ENCODE peak calls at places on chromosomes 11 and 22, in eight cellular contexts. One of them, this sample, is unnamed. For H3K27me3, the result is how much of the 10 kb centered on the place peaks cover.

GRCh38 chr11:77130763-77131513 is 2.9 kb downstream of the MYO7A start:
- DNase-seq in astrocyte: peak
- DNase-seq in sigmoid colon: no peak
- DNase-seq in ovary: peak
- DNase-seq in body of pancreas: peak
- DNase-seq in Peyer's patch: no peak
- DNase-seq in AG04450: no peak
- DNase-seq in brain microvascular endothelial cell: no peak
- DNase-seq in this sample: no peak

GRCh38 chr11:105878510-105878909 is 143.5 kb downstream of the MSANTD4 start:
- DNase-seq in brain microvascular endothelial cell: no peak
- DNase-seq in ovary: no peak
- DNase-seq in Peyer's patch: no peak
- DNase-seq in AG04450: no peak
- DNase-seq in body of pancreas: no peak
- DNase-seq in sigmoid colon: no peak
- DNase-seq in astrocyte: no peak
- DNase-seq in this sample: no peak

GRCh38 chr11:32861850-32862577 is 30.6 kb upstream of the QSER1 start:
- DNase-seq in Peyer's patch: no peak
- DNase-seq in brain microvascular endothelial cell: no peak
- DNase-seq in astrocyte: no peak
- DNase-seq in sigmoid colon: no peak
- DNase-seq in ovary: no peak
- DNase-seq in body of pancreas: no peak
- DNase-seq in AG04450: no peak
- DNase-seq in this sample: no peak

GRCh38 chr11:65427691-65428577 is 5.3 kb downstream of the NEAT1 start:
- DNase-seq in brain microvascular endothelial cell: peak
- DNase-seq in AG04450: no peak
- DNase-seq in body of pancreas: peak
- DNase-seq in Peyer's patch: peak
- DNase-seq in sigmoid colon: peak
- DNase-seq in ovary: no peak
- DNase-seq in astrocyte: peak
- DNase-seq in this sample: peak

GRCh38 chr22:47107431-47107830 is 345.0 kb downstream of the TBC1D22A start:
- DNase-seq in Peyer's patch: no peak
- DNase-seq in ovary: no peak
- DNase-seq in AG04450: peak
- DNase-seq in sigmoid colon: no peak
- DNase-seq in astrocyte: peak
- DNase-seq in brain microvascular endothelial cell: peak
- DNase-seq in body of pancreas: no peak
- DNase-seq in this sample: peak

GRCh38 chr11:106092446-106092845 is 15.0 kb downstream of the AASDHPPT start:
- DNase-seq in astrocyte: no peak
- DNase-seq in body of pancreas: no peak
- DNase-seq in sigmoid colon: no peak
- DNase-seq in brain microvascular endothelial cell: no peak
- DNase-seq in ovary: no peak
- DNase-seq in Peyer's patch: no peak
- DNase-seq in AG04450: no peak
- DNase-seq in this sample: no peak

GRCh38 chr11:16126361-16126760 is 230.0 kb downstream of the SOX6 start:
- DNase-seq in Peyer's patch: no peak
- DNase-seq in AG04450: no peak
- DNase-seq in sigmoid colon: no peak
- DNase-seq in ovary: no peak
- DNase-seq in astrocyte: peak
- DNase-seq in body of pancreas: no peak
- DNase-seq in brain microvascular endothelial cell: peak
- DNase-seq in this sample: peak

GRCh38 chr11:116879789-116880402 is 42.5 kb upstream of the APOA1 start:
- DNase-seq in Peyer's patch: no peak
- DNase-seq in body of pancreas: no peak
- DNase-seq in ovary: no peak
- DNase-seq in brain microvascular endothelial cell: peak
- DNase-seq in sigmoid colon: no peak
- DNase-seq in AG04450: peak
- DNase-seq in astrocyte: peak
- DNase-seq in this sample: peak

GRCh38 chr22:27795053-27795452 is 6.5 kb downstream of the MN1 start:
- DNase-seq in AG04450: no peak
- DNase-seq in body of pancreas: no peak
- DNase-seq in ovary: no peak
- DNase-seq in brain microvascular endothelial cell: no peak
- DNase-seq in sigmoid colon: no peak
- DNase-seq in astrocyte: no peak
- DNase-seq in Peyer's patch: no peak
- DNase-seq in this sample: no peak

GRCh38 chr22:19811211-19811621 is 43.5 kb downstream of the GNB1L start:
- DNase-seq in Peyer's patch: no peak
- DNase-seq in brain microvascular endothelial cell: no peak
- DNase-seq in AG04450: no peak
- DNase-seq in sigmoid colon: peak
- DNase-seq in body of pancreas: no peak
- DNase-seq in astrocyte: no peak
- DNase-seq in ovary: peak
- DNase-seq in this sample: no peak

GRCh38 chr11:66676279-66676919 is 1.3 kb downstream of the RBM4B start:
- DNase-seq in AG04450: no peak
- DNase-seq in sigmoid colon: no peak
- DNase-seq in ovary: no peak
- DNase-seq in astrocyte: no peak
- DNase-seq in body of pancreas: no peak
- DNase-seq in brain microvascular endothelial cell: no peak
- DNase-seq in Peyer's patch: no peak
- DNase-seq in this sample: no peak

GRCh38 chr11:61619827-61620226 is 39.0 kb upstream of the SYT7 start:
- DNase-seq in body of pancreas: no peak
- DNase-seq in ovary: no peak
- DNase-seq in AG04450: no peak
- DNase-seq in sigmoid colon: no peak
- DNase-seq in astrocyte: no peak
- DNase-seq in Peyer's patch: no peak
- DNase-seq in brain microvascular endothelial cell: no peak
- DNase-seq in this sample: no peak

GRCh38 chr11:61618991-61619390 is 38.1 kb upstream of the SYT7 start:
- DNase-seq in brain microvascular endothelial cell: no peak
- DNase-seq in ovary: no peak
- DNase-seq in Peyer's patch: no peak
- DNase-seq in AG04450: no peak
- DNase-seq in astrocyte: no peak
- DNase-seq in sigmoid colon: no peak
- DNase-seq in body of pancreas: no peak
- DNase-seq in this sample: no peak

GRCh38 chr11:61617515-61617914 is 36.6 kb upstream of the SYT7 start:
- DNase-seq in astrocyte: no peak
- DNase-seq in ovary: no peak
- DNase-seq in brain microvascular endothelial cell: no peak
- DNase-seq in sigmoid colon: no peak
- DNase-seq in body of pancreas: no peak
- DNase-seq in Peyer's patch: no peak
- DNase-seq in AG04450: no peak
- DNase-seq in this sample: peak

GRCh38 chr11:61613711-61614254 is 32.9 kb upstream of the SYT7 start:
- DNase-seq in astrocyte: no peak
- DNase-seq in Peyer's patch: no peak
- DNase-seq in AG04450: no peak
- DNase-seq in sigmoid colon: no peak
- DNase-seq in ovary: no peak
- DNase-seq in body of pancreas: no peak
- DNase-seq in brain microvascular endothelial cell: no peak
- DNase-seq in this sample: no peak

DNA sequence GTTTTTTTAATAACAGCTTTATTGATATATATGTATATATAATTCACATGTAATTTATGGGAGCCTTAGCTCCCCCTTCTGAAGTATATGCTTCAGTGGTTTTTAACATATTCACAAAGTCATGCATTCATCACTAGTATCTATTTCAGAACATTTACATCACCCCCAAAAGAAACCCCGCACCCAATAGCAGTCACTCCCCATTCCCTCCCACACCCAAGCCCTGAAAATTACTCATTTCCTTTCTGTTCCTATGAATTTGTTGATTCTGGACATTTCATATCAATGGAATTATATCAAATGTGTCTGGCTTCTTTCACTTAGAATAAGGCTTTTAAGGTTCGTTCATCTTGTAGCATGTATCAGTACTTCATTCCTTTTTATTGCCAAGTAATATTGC is 35.6 kb upstream of the SYT7 start:
- DNase-seq in Peyer's patch: no peak
- DNase-seq in AG04450: no peak
- DNase-seq in brain microvascular endothelial cell: peak
- DNase-seq in astrocyte: peak
- DNase-seq in body of pancreas: no peak
- DNase-seq in sigmoid colon: no peak
- DNase-seq in ovary: no peak
- DNase-seq in this sample: no peak
- H3K27ac ChIP-seq in Peyer's patch: no peak
- H3K27ac ChIP-seq in AG04450: no peak
- H3K27ac ChIP-seq in brain microvascular endothelial cell: peak
- H3K27ac ChIP-seq in astrocyte: peak
- H3K27ac ChIP-seq in body of pancreas: no peak
- H3K27ac ChIP-seq in sigmoid colon: no peak
- H3K27ac ChIP-seq in ovary: no peak
- H3K27ac ChIP-seq in this sample: peak

GRCh38 chr11:44325698-44326097 is 15.8 kb upstream of the ALX4 start:
- DNase-seq in astrocyte: no peak
- DNase-seq in Peyer's patch: no peak
- DNase-seq in ovary: no peak
- DNase-seq in brain microvascular endothelial cell: no peak
- DNase-seq in AG04450: no peak
- DNase-seq in body of pancreas: no peak
- DNase-seq in sigmoid colon: no peak
- DNase-seq in this sample: no peak

GRCh38 chr11:44322243-44322642 is 12.3 kb upstream of the ALX4 start:
- DNase-seq in ovary: no peak
- DNase-seq in astrocyte: no peak
- DNase-seq in brain microvascular endothelial cell: no peak
- DNase-seq in body of pancreas: no peak
- DNase-seq in sigmoid colon: no peak
- DNase-seq in AG04450: no peak
- DNase-seq in Peyer's patch: no peak
- DNase-seq in this sample: no peak

GRCh38 chr11:44326615-44327475 is 16.9 kb upstream of the ALX4 start:
- DNase-seq in brain microvascular endothelial cell: no peak
- DNase-seq in AG04450: no peak
- DNase-seq in sigmoid colon: no peak
- DNase-seq in Peyer's patch: no peak
- DNase-seq in astrocyte: no peak
- DNase-seq in ovary: no peak
- DNase-seq in body of pancreas: no peak
- DNase-seq in this sample: no peak

GRCh38 chr11:44324222-44324621 is 14.3 kb upstream of the ALX4 start:
- DNase-seq in body of pancreas: no peak
- DNase-seq in Peyer's patch: no peak
- DNase-seq in sigmoid colon: no peak
- DNase-seq in brain microvascular endothelial cell: no peak
- DNase-seq in astrocyte: no peak
- DNase-seq in ovary: no peak
- DNase-seq in AG04450: no peak
- DNase-seq in this sample: no peak

GRCh38 chr11:44324787-44325525 is 15.0 kb upstream of the ALX4 start:
- DNase-seq in AG04450: no peak
- DNase-seq in ovary: no peak
- DNase-seq in sigmoid colon: no peak
- DNase-seq in astrocyte: no peak
- DNase-seq in body of pancreas: no peak
- DNase-seq in brain microvascular endothelial cell: no peak
- DNase-seq in Peyer's patch: no peak
- DNase-seq in this sample: no peak
- H3K27me3 ChIP-seq in AG04450: half or more
- H3K27me3 ChIP-seq in ovary: under half
- H3K27me3 ChIP-seq in sigmoid colon: under half
- H3K27me3 ChIP-seq in astrocyte: half or more
- H3K27me3 ChIP-seq in body of pancreas: under half
- H3K27me3 ChIP-seq in brain microvascular endothelial cell: half or more
- H3K27me3 ChIP-seq in Peyer's patch: under half
- H3K27me3 ChIP-seq in this sample: half or more

DNA sequence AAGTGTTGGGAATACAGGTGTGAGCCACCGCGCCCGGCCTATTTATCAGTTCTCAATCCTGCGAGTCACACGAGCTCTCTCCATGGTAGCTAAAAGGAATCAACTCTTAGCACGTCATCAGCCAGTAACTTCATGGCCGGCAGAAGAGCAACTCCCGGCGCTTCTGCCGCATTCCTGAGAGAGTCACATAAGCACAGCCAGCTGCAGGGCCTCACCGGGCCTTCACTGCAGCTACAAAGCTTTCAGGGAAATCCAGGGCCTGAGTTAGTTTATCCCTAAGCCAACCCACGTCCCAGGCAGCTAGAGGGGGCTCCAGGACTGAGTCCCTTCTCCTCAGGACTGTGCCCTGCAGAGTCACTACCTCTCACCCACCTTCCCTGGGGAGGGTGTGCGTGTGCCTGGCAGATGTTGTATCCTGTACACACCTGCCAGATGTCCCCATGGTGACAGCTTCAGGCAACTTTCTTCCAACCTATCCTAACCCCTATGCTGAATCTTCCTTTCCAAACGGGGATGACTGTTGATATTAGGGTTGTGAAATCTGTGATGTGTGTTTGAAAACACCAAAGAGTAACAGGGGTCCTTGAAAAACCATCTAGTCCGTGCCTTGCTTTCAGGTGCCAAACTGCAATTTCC is 45.9 kb upstream of the ARFGAP3 start:
- DNase-seq in astrocyte: no peak
- DNase-seq in sigmoid colon: peak
- DNase-seq in AG04450: peak
- DNase-seq in body of pancreas: no peak
- DNase-seq in Peyer's patch: no peak
- DNase-seq in ovary: peak
- DNase-seq in brain microvascular endothelial cell: no peak
- DNase-seq in this sample: no peak
- TF ChIP-seq CTCF in astrocyte: no peak
- TF ChIP-seq CTCF in sigmoid colon: no peak
- TF ChIP-seq CTCF in AG04450: peak
- TF ChIP-seq CTCF in body of pancreas: no peak
- TF ChIP-seq CTCF in Peyer's patch: no peak
- TF ChIP-seq CTCF in ovary: no peak
- TF ChIP-seq CTCF in brain microvascular endothelial cell: peak
- TF ChIP-seq CTCF in this sample: no peak

DNA sequence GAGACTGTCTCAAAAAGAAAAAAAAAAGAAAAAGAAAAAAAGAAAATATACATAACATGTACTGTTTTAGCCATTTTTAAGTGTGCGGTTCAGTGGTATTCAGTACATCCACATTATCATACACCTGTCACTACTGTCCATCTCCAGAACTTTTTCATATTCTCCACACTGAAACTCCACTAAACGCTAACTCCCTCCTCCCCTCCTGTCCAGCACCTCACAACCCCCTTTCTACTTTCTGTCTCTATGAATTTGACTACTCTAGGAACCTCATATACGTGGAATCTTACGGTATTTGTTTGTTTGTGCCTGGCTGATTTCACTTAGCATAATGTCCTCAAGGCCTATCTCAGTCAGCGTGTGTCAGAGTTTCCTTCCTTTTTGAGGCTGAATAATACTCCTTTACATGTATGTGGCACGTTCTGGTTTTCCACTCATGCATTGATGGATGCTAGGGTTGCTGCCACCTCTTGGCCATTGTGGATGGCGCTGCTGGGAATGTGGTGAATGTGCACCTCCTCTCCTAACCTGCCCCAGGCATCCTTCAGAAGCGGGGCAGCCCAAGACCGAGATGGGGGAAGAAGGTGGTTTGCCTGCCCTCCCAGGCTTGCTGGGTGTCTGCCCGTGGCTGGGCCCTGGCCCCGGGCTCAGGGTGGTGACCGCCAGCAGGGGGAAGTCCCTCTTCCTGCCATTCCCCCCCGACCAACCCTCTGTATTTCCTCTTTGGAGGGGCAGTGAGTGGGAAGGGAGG is 60.5 kb downstream of the BCR start:
- DNase-seq in body of pancreas: no peak
- DNase-seq in astrocyte: no peak
- DNase-seq in Peyer's patch: no peak
- DNase-seq in sigmoid colon: no peak
- DNase-seq in AG04450: no peak
- DNase-seq in brain microvascular endothelial cell: no peak
- DNase-seq in ovary: no peak
- DNase-seq in this sample: peak
- H3K27ac ChIP-seq in body of pancreas: no peak
- H3K27ac ChIP-seq in astrocyte: no peak
- H3K27ac ChIP-seq in Peyer's patch: no peak
- H3K27ac ChIP-seq in sigmoid colon: no peak
- H3K27ac ChIP-seq in AG04450: no peak
- H3K27ac ChIP-seq in brain microvascular endothelial cell: no peak
- H3K27ac ChIP-seq in ovary: no peak
- H3K27ac ChIP-seq in this sample: no peak

This sample was measured in foreskin keratinocyte.